ENCODE peak calls at places on chromosomes 1 and 21, in four cellular contexts. I is CD8-positive, alpha-beta T cell; M is bronchial epithelial cell; G is uterus. S is an unnamed sample.

GRCh38 chr1:230509281-230509977 is 83.3 kb upstream of the PGBD5 start:
- DNase-seq in I (no peak), M (peak), G (no peak), S (peak)

GRCh38 chr21:42660118-42660470 is 6.7 kb downstream of the PDE9A start:
- DNase-seq in M (no peak), I (no peak), G (no peak), S (no peak)

GRCh38 chr1:113930499-113931161 is 1.5 kb downstream of the HIPK1 start:
- DNase-seq in I (peak), G (no peak), M (peak), S (no peak)

GRCh38 chr1:109739738-109740614 is 862 bp downstream of the GSTM3 start:
- DNase-seq in G (peak), M (peak), I (peak), S (no peak)

GRCh38 chr1:234724517-234725176 is 114.7 kb upstream of the IRF2BP2 start:
- DNase-seq in I (peak), M (no peak), G (peak), S (no peak)

GRCh38 chr21:42678118-42678430 is 24.7 kb downstream of the PDE9A start:
- DNase-seq in M (no peak), I (no peak), G (no peak), S (no peak)

GRCh38 chr1:11924334-11925195 is 1.7 kb downstream of the KIAA2013 start:
- DNase-seq in G (no peak), I (no peak), M (no peak), S (no peak)

GRCh38 chr1:77446841-77447555 is 165.2 kb downstream of the AK5 start:
- DNase-seq in I (no peak), G (no peak), M (peak), S (no peak)

GRCh38 chr1:201119826-201120225 is 7.2 kb downstream of the ASCL5 start:
- DNase-seq in M (no peak), I (no peak), G (no peak), S (no peak)

GRCh38 chr1:218499021-218499691 is 154.0 kb downstream of the TGFB2 start:
- DNase-seq in I (no peak), M (peak), G (no peak), S (peak)

GRCh38 chr1:216822480-216822879 is 99.3 kb upstream of the ESRRG start:
- DNase-seq in M (no peak), I (no peak), G (no peak), S (no peak)

GRCh38 chr1:151391079-151391563 is 8.3 kb upstream of the PSMB4 start:
- DNase-seq in G (no peak), M (no peak), I (no peak), S (no peak)

GRCh38 chr1:30325085-30325935 is 398.1 kb downstream of the MATN1 start:
- DNase-seq in I (no peak), M (no peak), G (no peak), S (no peak)

GRCh38 chr1:182965861-182966260 is 12.9 kb upstream of the SHCBP1L start:
- DNase-seq in M (no peak), G (no peak), I (no peak), S (no peak)

GRCh38 chr1:245153645-245154428 is 948 bp upstream of the KIF26B start:
- DNase-seq in M (peak), I (no peak), G (no peak), S (no peak)

GRCh38 chr1:2350911-2351655 is 40.3 kb downstream of the MORN1 start:
- DNase-seq in I (no peak), G (no peak), M (no peak), S (no peak)

GRCh38 chr1:162230096-162230495 is 146.6 kb downstream of the SPATA46 start:
- DNase-seq in G (no peak), M (peak), I (no peak), S (no peak)

GRCh38 chr1:244749230-244750016 is 86.0 kb upstream of the COX20 start:
- DNase-seq in G (no peak), M (no peak), I (no peak), S (no peak)

GRCh38 chr1:28195780-28196179 is 19.3 kb upstream of the PTAFR start:
- DNase-seq in I (no peak), M (no peak), G (no peak), S (no peak)

GRCh38 chr1:231719485-231720183 is 93.0 kb downstream of the DISC1 start:
- DNase-seq in M (no peak), I (no peak), G (no peak), S (no peak)

GRCh38 chr1:159000070-159000409 is 9.7 kb upstream of the IFI16 start:
- DNase-seq in I (no peak), G (no peak), M (no peak), S (no peak)

GRCh38 chr1:30929135-30929889 is 20.8 kb upstream of the SDC3 start:
- DNase-seq in I (peak), G (no peak), M (peak), S (no peak)

GRCh38 chr1:240455228-240455821 is 156.6 kb downstream of the GREM2 start:
- DNase-seq in M (peak), I (no peak), G (no peak), S (no peak)

GRCh38 chr1:45974541-45975269 is 157.7 kb downstream of the PIK3R3 start:
- DNase-seq in G (no peak), I (no peak), M (peak), S (no peak)

GRCh38 chr1:192550922-192551534 is 24.5 kb upstream of the RGS1 start:
- DNase-seq in M (peak), G (no peak), I (no peak), S (peak)

GRCh38 chr1:84722794-84723193 is 32.5 kb upstream of the SSX2IP start:
- DNase-seq in M (no peak), G (peak), I (no peak), S (peak)

DNA sequence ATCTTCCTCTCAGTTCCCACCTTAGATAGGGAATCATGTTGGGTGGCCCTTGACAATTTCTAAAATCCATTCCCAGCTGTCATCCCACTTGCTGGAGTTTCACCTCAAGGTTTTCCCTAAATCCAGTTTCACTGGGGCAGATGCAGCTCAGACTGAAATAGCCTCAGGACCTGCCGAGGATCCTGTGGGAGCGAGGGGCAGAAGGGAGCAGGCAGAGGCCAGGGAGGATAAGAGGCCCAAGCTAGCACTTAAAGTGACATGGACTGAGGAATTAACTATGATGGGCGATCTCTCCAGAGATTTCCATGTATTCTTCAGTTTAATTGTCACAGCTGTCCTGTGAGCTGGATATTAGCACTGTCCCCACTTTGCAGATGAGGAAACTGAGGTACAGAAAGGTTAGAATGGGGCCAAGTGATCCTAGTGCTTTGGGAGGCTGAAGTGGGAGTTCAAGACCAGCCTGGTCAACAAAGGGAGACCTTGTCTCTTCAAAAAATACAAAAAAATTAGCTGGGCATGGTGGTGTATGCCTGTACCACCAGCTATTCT is 2.7 kb downstream of the NBL1 start:
- DNase-seq in G (no peak), M (no peak), I (no peak), S (no peak)
- H3K4me3 ChIP-seq in G (peak), M (no peak), I (no peak), S (no peak)

GRCh38 chr1:225445644-225446297 is 17.9 kb upstream of the LBR start:
- DNase-seq in M (no peak), G (no peak), I (peak), S (no peak)

GRCh38 chr1:225437710-225438437 is 10.0 kb upstream of the LBR start:
- DNase-seq in M (no peak), I (no peak), G (no peak), S (no peak)

GRCh38 chr1:225442156-225442555 is 14.3 kb upstream of the LBR start:
- DNase-seq in I (no peak), M (no peak), G (no peak), S (no peak)

GRCh38 chr1:225440380-225440957 is 12.6 kb upstream of the LBR start:
- DNase-seq in G (no peak), M (no peak), I (no peak), S (no peak)

DNA sequence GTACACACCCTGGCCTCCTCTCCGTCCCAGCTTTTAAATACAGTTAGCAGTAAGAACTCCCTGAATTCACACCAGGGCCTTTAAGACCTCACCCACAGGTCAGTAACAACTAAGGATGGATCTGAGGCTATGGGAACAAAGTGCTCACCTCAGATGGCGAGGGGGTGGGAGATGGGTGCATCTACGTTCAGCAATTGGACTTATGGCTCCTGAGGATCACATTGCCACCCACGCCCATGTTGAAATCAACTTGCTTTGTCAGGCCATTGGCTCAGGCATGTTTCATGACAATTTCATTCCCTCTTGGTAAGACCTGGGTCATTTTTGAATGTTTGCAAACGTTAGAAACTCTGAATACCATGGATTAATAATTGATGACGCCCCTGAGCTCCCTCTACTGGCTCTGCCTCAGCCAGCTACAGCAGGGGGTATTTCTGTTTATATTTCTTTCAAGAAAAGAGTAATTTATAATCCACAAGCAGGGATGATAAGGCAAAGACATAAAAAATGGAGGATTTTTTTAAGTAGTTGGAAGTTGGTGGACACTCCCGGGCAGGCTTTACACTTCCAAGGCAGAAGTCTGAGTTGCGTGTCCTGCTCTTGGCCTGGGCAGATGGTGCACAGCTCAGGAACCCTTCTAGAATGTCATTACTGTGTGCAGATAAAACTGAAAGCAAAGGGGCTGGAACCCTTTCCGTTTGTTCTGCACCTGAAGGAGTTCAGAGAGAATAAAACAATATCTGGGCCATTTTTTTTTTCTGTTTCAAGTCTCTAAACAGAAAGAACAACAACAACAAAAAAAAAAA is 13.7 kb upstream of the LBR start:
- DNase-seq in G (no peak), M (peak), I (no peak), S (no peak)
- H3K4me3 ChIP-seq in G (no peak), M (no peak), I (peak), S (no peak)

GRCh38 chr1:9842781-9843575 is 19.2 kb upstream of the CLSTN1 start:
- DNase-seq in I (no peak), M (no peak), G (no peak), S (no peak)

GRCh38 chr1:9844106-9844505 is 20.3 kb upstream of the CLSTN1 start:
- DNase-seq in I (no peak), G (no peak), M (no peak), S (no peak)

GRCh38 chr1:9842073-9842711 is 18.4 kb upstream of the CLSTN1 start:
- DNase-seq in G (no peak), M (no peak), I (no peak), S (no peak)

GRCh38 chr1:9844746-9845145 is 21.0 kb upstream of the CLSTN1 start:
- DNase-seq in I (no peak), G (no peak), M (no peak), S (no peak)

GRCh38 chr1:9843576-9843945 is 19.8 kb upstream of the CLSTN1 start:
- DNase-seq in I (no peak), G (no peak), M (peak), S (no peak)
- H3K4me3 ChIP-seq in I (no peak), G (no peak), M (no peak), S (no peak)

GRCh38 chr1:207868769-207869721 is 41.9 kb downstream of the CD34 start:
- DNase-seq in G (peak), I (peak), M (peak), S (no peak)

GRCh38 chr1:207868252-207868768 is 42.6 kb downstream of the CD34 start:
- DNase-seq in M (no peak), G (peak), I (peak), S (no peak)

GRCh38 chr1:207866471-207867135 is 44.3 kb downstream of the CD34 start:
- DNase-seq in G (peak), I (peak), M (no peak), S (no peak)

GRCh38 chr1:207869859-207870258 is 41.1 kb downstream of the CD34 start:
- DNase-seq in G (no peak), I (no peak), M (no peak), S (no peak)

DNA sequence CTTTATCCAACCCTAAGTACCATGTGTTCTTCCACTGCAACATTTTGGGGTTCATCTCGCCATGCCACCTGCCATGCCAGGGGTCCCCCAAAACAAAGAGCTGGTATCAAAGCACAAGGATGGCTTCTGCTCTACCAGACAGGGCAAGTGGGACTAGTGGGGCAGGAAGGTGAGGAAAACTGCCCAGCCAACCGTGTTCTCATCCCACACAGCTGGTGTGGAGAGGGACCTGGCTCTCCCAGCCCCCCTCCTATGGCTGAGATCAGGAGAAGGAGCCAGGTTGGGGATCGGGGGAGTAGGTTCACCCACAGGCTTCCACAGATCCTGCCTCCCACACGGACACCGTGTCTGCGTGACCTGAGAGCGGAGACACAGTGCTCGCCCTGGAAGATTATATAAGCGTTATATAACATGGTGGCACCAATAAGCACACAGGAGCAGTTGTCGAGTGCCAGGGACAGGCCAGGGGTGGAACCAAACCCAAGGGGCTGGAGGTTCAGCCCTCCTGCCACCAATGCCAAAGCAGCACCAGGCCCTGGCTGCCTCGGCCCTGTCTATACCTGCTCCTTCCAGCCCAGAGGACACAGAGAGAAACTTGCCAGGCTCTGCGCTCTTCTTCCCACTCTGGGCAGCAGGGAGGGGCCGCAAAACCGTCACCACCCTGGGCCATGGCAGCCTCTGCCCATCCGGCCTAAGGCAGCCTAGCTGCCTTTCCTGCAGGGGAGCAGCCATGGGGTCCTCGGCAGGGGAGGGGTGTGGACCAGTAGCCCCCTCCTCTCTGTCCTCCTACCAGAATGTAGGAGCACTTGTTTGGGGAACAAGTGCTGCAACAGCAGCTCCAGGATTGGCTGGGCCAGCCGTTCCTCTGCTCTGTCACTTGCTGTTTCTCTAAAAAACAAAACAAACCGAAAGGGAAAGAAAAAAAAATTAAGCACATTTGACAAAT is 43.5 kb downstream of the CD34 start:
- DNase-seq in G (no peak), M (no peak), I (peak), S (no peak)
- H3K4me3 ChIP-seq in G (peak), M (peak), I (peak), S (peak)

GRCh38 chr1:51941528-51941927 is 49.0 kb downstream of the RAB3B start:
- DNase-seq in I (no peak), G (no peak), M (peak), S (no peak)

GRCh38 chr1:51945591-51945990 is 44.9 kb downstream of the RAB3B start:
- DNase-seq in M (no peak), I (no peak), G (no peak), S (peak)

GRCh38 chr1:51946300-51946699 is 44.2 kb downstream of the RAB3B start:
- DNase-seq in G (no peak), I (no peak), M (peak), S (no peak)

GRCh38 chr1:51937112-51937511 is 53.4 kb downstream of the RAB3B start:
- DNase-seq in G (no peak), I (no peak), M (no peak), S (no peak)

GRCh38 chr1:51942281-51942680 is 48.2 kb downstream of the RAB3B start:
- DNase-seq in M (no peak), I (no peak), G (no peak), S (no peak)
- H3K4me3 ChIP-seq in M (no peak), I (no peak), G (no peak), S (no peak)

GRCh38 chr1:170668301-170668789 is 4.4 kb downstream of the PRRX1 start:
- DNase-seq in G (peak), M (no peak), I (no peak), S (no peak)
- H3K4me3 ChIP-seq in G (peak), M (no peak), I (no peak), S (peak)

DNA sequence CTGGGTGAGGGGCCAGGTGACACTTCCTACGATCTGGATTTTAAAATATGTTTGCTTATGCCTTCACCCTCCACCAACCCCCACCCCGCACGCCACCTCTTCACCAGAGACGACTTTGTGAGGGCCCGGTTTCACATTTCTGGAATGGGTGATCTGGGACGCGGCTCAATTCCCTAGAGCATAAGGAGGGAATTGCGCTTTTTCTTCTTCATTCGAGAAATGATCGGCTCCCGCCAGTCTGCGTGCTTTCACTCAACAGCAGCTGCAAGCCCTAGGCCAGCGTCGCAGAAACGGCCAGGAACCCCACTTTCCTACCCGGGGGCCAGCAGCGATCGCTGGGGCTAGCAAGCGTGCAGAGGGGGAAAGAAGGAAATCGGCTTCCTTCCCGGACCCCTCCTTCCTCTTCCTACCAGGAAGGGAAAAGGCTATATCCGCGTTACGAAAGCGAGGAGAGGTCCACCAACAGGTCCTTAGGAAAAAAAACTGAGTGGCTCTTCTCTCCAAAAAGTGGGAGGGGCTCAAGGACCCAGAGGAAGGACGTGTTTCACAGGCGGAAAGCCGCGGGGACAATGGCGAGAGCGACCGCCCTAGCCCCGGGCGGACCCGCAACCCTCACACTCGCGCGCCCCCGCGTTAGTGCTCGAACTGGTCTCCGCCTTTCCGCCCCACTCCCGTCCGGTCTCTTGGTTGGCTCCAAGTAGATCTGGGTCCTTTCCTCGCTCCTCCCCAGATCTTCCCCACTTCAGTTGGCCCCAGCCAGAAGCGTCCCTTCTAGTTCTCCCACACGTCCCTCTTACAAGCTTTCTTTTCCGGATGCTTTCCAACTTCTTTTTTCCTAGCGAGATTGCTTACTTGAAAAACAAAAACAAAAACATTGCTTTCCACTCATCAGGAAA is 1.1 kb upstream of the ADAMTS1 start:
- DNase-seq in G (peak), I (no peak), M (peak), S (peak)
- H3K4me3 ChIP-seq in G (peak), I (peak), M (peak), S (peak)

GRCh38 chr1:40395211-40396175 is 22.0 kb downstream of the SMAP2 start:
- DNase-seq in G (no peak), M (no peak), I (no peak), S (no peak)
- H3K4me3 ChIP-seq in G (no peak), M (no peak), I (no peak), S (no peak)

GRCh38 chr1:213549982-213550381 is 437.8 kb upstream of the PROX1 start:
- DNase-seq in M (no peak), G (no peak), I (no peak), S (no peak)
- H3K4me3 ChIP-seq in M (no peak), G (no peak), I (no peak), S (no peak)

S was measured in skeletal muscle cell.